ENCODE peak calls at places on chromosomes 11 and 22, in six cellular contexts. S is aorta, J is tibial artery, D is cardiac muscle cell, T is H9, P is prostate gland. I is an unnamed sample.

GRCh38 chr11:73141031-73141308 is 1.1 kb downstream of the FCHSD2 start:
- DNase-seq in D (no peak), T (no peak), P (no peak), J (no peak), S (peak; percentile 80), I (peak; percentile 31)

GRCh38 chr11:17528181-17528691 is 16.0 kb downstream of the USH1C start:
- DNase-seq in D (peak; percentile 55), P (no peak), T (peak; percentile 76), J (no peak), S (no peak), I (peak; percentile 35)

GRCh38 chr22:45511847-45512261 is 9.2 kb downstream of the FBLN1 start:
- DNase-seq in T (no peak), J (peak; percentile 90), P (no peak), S (peak; percentile 86), D (peak; percentile 93), I (no peak)

GRCh38 chr11:73270855-73271477 is 1.2 kb upstream of the P2RY6 start:
- DNase-seq in P (no peak), T (peak; percentile 23), J (no peak), S (peak; percentile 61), D (no peak), I (no peak)

GRCh38 chr22:23675502-23676415 is 15.1 kb upstream of the RGL4 start:
- DNase-seq in S (peak; percentile 72), D (no peak), T (no peak), P (no peak), J (peak; percentile 40), I (peak; percentile 42)

GRCh38 chr22:30228509-30229359 is 17.8 kb downstream of the LIF start:
- DNase-seq in S (no peak), P (no peak), T (no peak), J (no peak), D (no peak), I (no peak)

GRCh38 chr11:66964495-66964894 is 6.3 kb upstream of the PC start:
- DNase-seq in J (no peak), P (no peak), D (no peak), T (no peak), S (no peak), I (no peak)

GRCh38 chr11:26753738-26754504 is 32.1 kb upstream of the SLC5A12 start:
- DNase-seq in D (peak; percentile 85), J (peak; percentile 67), S (no peak), T (peak; percentile 30), P (peak; percentile 49), I (peak; percentile 30)

GRCh38 chr11:44519989-44520737 is 45.3 kb upstream of the CD82 start:
- DNase-seq in D (peak; percentile 27), S (peak; percentile 76), P (no peak), J (no peak), T (no peak), I (peak; percentile 33)
- H3K27ac ChIP-seq in D (no peak overlapping the region), S (no peak overlapping the region), P (no peak overlapping the region), J (no peak overlapping the region), T (no peak overlapping the region), I (no peak overlapping the region)

GRCh38 chr22:37742374-37743092 is 45.7 kb downstream of the TRIOBP start:
- DNase-seq in P (no peak), S (no peak), J (no peak), T (no peak), D (peak; percentile 88), I (no peak)
- H3K4me1 ChIP-seq in P (peaks cover 7% of the 10 kb centered on the region), S (no peaks in the 10 kb centered on the region), J (peaks cover 27% of the 10 kb centered on the region), T (no peaks in the 10 kb centered on the region), D (peaks cover 20% of the 10 kb centered on the region), I (no peaks in the 10 kb centered on the region)

DNA sequence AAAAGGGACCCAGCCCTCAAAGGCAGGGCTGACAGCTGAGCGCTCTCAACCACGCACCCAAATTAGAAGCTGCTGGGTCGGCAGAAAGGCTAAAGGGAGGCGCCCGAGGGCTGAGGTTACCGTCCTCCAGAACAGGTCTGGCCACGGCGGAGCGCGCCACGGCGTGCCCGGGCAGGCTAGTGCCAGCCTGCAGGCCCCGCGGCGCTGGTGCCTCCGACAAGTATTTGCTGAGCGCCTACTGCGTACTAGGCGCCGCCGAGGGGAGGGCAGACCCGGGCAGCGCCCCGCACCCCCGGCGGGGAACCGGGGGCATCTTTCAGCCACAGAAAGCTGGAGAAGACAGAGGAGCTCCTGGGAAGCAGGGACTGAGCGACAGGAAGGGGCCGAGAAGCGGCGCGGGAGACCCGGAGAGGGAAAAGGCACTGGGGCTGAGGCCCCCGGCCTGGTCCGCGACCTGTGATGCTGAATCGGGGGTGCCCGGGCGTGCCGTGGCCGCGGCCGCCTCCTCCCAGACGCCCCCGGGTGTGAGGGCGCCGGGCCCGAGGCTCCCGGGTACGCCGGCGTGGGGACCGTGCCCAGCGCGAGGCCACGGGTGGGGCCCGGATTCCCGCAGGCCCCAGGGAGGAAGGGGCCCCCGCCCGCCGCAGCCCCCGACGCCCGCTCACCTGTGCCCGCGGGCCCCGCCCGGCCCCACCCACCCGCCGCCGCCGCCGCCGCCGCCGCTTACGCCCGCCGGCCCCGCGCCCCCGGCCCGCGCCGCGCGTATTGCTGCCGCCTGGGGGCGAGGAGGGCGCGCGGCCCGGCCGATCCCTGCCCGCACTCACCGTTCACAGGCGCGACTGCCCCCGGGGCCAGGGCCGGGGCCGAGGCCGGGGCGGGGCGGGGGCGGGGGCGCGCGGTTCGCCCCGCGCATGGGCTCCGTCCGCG is 521 bp downstream of the HRAS start:
- DNase-seq in T (peak; percentile 37), J (peak; percentile 70), D (peak; percentile 16), S (peak; percentile 80), P (peak; percentile 87), I (no peak)
- H3K27ac ChIP-seq in T (no peak overlapping the region), J (peak overlapping the region; percentile 78), D (no peak overlapping the region), S (no peak overlapping the region), P (peak overlapping the region; percentile 86), I (peak overlapping the region; percentile 30)

DNA sequence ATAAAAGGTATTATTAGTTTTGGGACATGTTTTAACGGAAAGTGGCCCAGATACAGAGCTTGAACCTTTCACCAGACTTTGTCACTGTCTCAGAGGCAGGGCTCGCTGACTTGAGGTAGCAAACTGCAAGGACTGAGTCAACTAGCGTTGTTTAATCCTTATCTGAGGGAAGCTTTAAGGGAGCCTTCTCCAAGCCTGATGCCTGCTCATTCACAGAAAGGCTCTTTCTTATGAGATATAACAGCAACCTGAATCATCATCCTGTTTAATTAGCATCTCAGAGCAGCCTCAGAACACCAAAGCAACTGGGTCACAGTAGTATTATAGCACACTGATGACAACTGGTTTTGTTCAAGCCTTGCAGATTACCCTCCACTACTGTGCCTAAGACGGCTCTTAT is 54.2 kb upstream of the CYP2D6 start:
- DNase-seq in T (no peak), P (no peak), D (no peak), J (no peak), S (no peak), I (no peak)
- H3K4me1 ChIP-seq in T (peaks cover 9% of the 10 kb centered on the region), P (no peaks in the 10 kb centered on the region), D (no peaks in the 10 kb centered on the region), J (peaks cover 13% of the 10 kb centered on the region), S (no peaks in the 10 kb centered on the region), I (peaks cover 2% of the 10 kb centered on the region)

GRCh38 chr11:19237813-19238212 is 2.9 kb downstream of the E2F8 start:
- DNase-seq in S (no peak), D (no peak), T (no peak), J (no peak), P (no peak), I (no peak)
- H3K27ac ChIP-seq in S (no peak overlapping the region), D (no peak overlapping the region), T (no peak overlapping the region), J (no peak overlapping the region), P (no peak overlapping the region), I (no peak overlapping the region)

I was measured in lung.